ENCODE peak calls at places on chromosome X, in four cellular contexts. W is fibroblast of lung, I is esophagus squamous epithelium, J is endodermal cell. O is an unnamed sample.

GRCh38 chrX:85365370-85365995 is 14.0 kb downstream of the POF1B start:
- DNase-seq in I (no peak), J (peak; percentile 59), W (no peak), O (no peak)

GRCh38 chrX:13029341-13029740 is 15.1 kb downstream of the FAM9C start:
- DNase-seq in J (peak; percentile 84), I (no peak), W (peak; percentile 44), O (no peak)

GRCh38 chrX:71919436-71919835 is 8.8 kb downstream of the NHSL2 start:
- DNase-seq in J (no peak), W (no peak), I (no peak), O (no peak)

GRCh38 chrX:100609591-100609990 is 24.9 kb downstream of the TNMD start:
- DNase-seq in J (no peak), I (no peak), W (no peak), O (no peak)

GRCh38 chrX:17464196-17464595 is 89.2 kb downstream of the NHS start:
- DNase-seq in W (no peak), J (peak; percentile 50), I (no peak), O (no peak)

GRCh38 chrX:26558719-26559386 is 342.9 kb downstream of the MAGEB5 start:
- DNase-seq in J (no peak), I (no peak), W (no peak), O (no peak)

GRCh38 chrX:17549005-17549685 is 174.1 kb downstream of the NHS start:
- DNase-seq in J (peak; percentile 54), I (no peak), W (no peak), O (no peak)

GRCh38 chrX:140766024-140766611 is 56.6 kb downstream of the LINC00632 start:
- DNase-seq in I (no peak), J (peak; percentile 84), W (peak; percentile 76), O (peak; percentile 68)

GRCh38 chrX:115952417-115953092 is 218.0 kb upstream of the AGTR2 start:
- DNase-seq in I (no peak), J (no peak), W (no peak), O (no peak)

GRCh38 chrX:135536883-135537282 is 16.4 kb downstream of the INTS6L start:
- DNase-seq in I (no peak), W (no peak), J (no peak), O (no peak)

GRCh38 chrX:110321670-110322069 is 3.8 kb upstream of the AMMECR1 start:
- DNase-seq in J (no peak), W (no peak), I (no peak), O (no peak)

GRCh38 chrX:148500428-148501120 is at the start of gene AFF2:
- DNase-seq in I (no peak), J (peak; percentile 75), W (peak; percentile 16), O (no peak)

GRCh38 chrX:10579018-10579752 is 41.2 kb downstream of the MID1 start:
- DNase-seq in W (peak; percentile 73), J (no peak), I (no peak), O (no peak)

GRCh38 chrX:16739574-16739973 is 20.2 kb downstream of the SYAP1 start:
- DNase-seq in W (no peak), J (no peak), I (no peak), O (no peak)

GRCh38 chrX:41502004-41502403 is 54.9 kb downstream of the NYX start:
- DNase-seq in I (no peak), J (no peak), W (no peak), O (no peak)

GRCh38 chrX:41499195-41499594 is 52.1 kb downstream of the NYX start:
- DNase-seq in J (no peak), I (no peak), W (no peak), O (no peak)

DNA sequence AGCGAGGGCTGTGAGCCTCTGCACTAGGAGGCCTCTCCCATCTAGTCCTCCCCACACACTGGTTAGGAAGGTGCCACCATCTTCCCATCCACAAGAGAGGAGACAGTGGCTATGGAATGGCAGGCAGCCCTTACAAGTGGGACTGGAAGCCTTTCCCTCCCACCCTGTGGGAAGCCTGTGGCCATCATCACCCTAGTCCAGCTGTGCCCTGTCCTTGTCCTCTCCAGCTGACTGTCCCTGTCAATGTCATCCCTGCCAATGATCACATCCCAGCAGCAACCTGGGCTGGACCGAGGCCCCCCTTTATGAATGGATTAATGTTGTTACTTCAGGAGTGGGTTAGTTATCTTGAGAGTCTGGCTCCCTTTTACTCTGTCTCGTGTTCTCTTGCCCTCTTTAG is 52.8 kb downstream of the NYX start:
- DNase-seq in W (no peak), J (no peak), I (no peak), O (no peak)
- H3K4me1 ChIP-seq in W (no peaks in the 10 kb centered on the region), J (no peaks in the 10 kb centered on the region), I (no peaks in the 10 kb centered on the region), O (no peaks in the 10 kb centered on the region)

GRCh38 chrX:41452565-41452964 is 5.4 kb downstream of the NYX start:
- DNase-seq in J (no peak), I (no peak), W (peak; percentile 42), O (no peak)
- H3K27ac ChIP-seq in J (no peak overlapping the region), I (peak overlapping the region; percentile 44), W (no peak overlapping the region), O (no peak overlapping the region)

DNA sequence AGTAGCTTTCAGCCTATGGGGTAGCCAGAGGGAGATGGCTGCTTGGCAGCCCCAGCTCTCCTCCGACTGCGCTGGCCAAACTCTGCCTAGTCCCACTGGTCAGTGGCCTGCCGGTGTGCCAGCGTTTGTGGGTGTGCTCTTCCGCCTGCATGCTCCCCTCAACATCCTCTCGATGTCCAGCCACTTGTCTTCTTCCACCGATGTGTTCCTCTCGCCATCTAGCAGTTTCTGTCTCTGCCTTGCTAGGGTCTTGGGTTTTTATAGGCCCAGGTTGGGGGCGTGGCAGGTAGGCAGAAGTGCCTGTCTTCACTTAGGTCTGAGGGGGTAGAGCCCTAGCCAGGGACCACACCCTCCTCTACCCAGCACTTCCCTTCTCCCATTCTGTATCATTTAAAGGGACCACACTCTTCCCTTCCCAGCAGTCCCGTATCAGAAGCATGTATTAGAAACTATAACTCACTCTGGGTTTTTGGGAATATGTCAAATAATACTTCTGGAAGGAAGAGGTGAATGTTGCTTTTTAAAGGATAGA is 124.4 kb downstream of the KDM6A start:
- DNase-seq in W (no peak), J (no peak), I (no peak), O (no peak)
- H3K4me3 ChIP-seq in W (no peak overlapping the region), J (no peak overlapping the region), I (no peak overlapping the region), O (no peak overlapping the region)

GRCh38 chrX:11934089-11934488 is 176.1 kb downstream of the MSL3 start:
- DNase-seq in J (no peak), W (no peak), I (no peak), O (no peak)

GRCh38 chrX:11932423-11932822 is 174.4 kb downstream of the MSL3 start:
- DNase-seq in W (no peak), J (no peak), I (no peak), O (no peak)

GRCh38 chrX:11929476-11929875 is 171.4 kb downstream of the MSL3 start:
- DNase-seq in I (no peak), J (no peak), W (no peak), O (no peak)
- H3K4me1 ChIP-seq in I (no peaks in the 10 kb centered on the region), J (no peaks in the 10 kb centered on the region), W (no peaks in the 10 kb centered on the region), O (no peaks in the 10 kb centered on the region)

DNA sequence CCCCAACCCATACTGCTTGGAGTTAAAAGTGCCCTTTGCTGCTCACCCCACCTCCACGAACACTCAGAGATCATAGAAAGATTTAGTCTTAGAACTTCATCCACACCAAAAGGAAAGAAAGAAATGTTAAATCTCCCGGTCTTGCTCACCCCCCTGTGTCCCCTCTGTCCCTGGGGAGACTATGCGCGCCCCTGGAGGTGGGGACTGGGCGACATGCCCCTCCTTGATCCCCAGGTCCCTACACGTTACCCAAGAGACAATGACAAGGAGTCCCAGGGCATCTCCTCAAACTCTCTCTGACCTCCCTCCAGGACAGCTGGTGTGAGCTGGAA is 612 bp downstream of the ITM2A start:
- DNase-seq in I (peak; percentile 1), J (no peak), W (no peak), O (no peak)
- H3K27ac ChIP-seq in I (peak overlapping the region; percentile 84), J (no peak overlapping the region), W (no peak overlapping the region), O (peak overlapping the region; percentile 76)

GRCh38 chrX:74395556-74395955 is 25.7 kb upstream of the SLC16A2 start:
- DNase-seq in J (no peak), W (no peak), I (no peak), O (no peak)
- H3K4me3 ChIP-seq in J (no peak overlapping the region), W (no peak overlapping the region), I (no peak overlapping the region), O (no peak overlapping the region)

GRCh38 chrX:46938589-46938988 is 26.4 kb downstream of the JADE3 start:
- DNase-seq in W (no peak), I (no peak), J (no peak), O (no peak)

DNA sequence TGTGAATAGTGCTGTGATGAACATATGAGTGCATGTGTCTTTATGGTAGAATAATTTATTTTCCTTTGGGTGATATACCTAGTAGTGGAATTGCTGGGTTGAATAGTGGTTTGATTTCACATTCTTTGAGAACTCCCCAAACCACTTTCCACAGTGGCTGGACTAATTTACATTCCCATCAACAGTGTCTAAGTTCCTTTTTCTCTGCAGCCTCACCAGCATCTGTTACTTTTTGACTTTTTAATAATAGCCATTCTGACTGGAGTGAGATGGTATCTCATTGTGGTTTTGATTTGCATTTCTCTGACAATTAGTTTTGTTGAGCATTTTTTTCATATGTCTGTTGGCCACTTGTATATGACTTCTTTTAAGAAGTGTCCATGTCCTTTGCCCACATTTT is 29.1 kb downstream of the JADE3 start:
- DNase-seq in I (no peak), J (no peak), W (no peak), O (no peak)
- H3K4me1 ChIP-seq in I (no peaks in the 10 kb centered on the region), J (no peaks in the 10 kb centered on the region), W (no peaks in the 10 kb centered on the region), O (no peaks in the 10 kb centered on the region)

DNA sequence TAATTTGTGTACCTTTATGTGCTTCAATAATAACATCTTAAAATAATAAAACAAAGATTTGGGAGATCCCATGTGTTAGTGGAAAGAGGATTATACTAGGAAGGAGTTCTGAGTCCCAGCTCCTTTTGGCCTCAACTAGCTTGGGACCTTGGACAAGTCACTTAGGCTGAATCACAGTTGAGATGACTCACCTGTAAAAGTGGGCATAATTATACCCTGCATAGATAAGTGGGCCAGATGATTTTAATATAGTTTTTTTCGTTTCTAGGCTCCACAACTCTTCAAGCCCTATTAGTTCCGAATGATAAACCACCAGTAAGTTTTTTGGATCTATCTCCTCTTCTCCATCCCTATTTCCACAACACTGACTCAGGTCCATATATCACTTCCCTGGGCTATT is 131.8 kb downstream of the ENOX2 start:
- DNase-seq in I (no peak), W (no peak), J (no peak), O (no peak)
- H3K27ac ChIP-seq in I (no peak overlapping the region), W (peak overlapping the region; percentile 28), J (no peak overlapping the region), O (peak overlapping the region; percentile 58)